ENCODE peak calls at places on chromosome 13, in eight cellular contexts. One of them, this sample, is unnamed.

GRCh38 chr13:32883501-32883900 is 132.7 kb upstream of the KL start:
- DNase-seq in OCI-LY7: no peak
- DNase-seq in RCC 7860: no peak
- DNase-seq in T-helper 2 cell: no peak
- DNase-seq in stimulated activated CD4-positive, alpha-beta T cell treated with anti-CD3 and anti-CD28 coated beads, TNF-alpha, amount 100 ng/mL, for 48 hours: no peak
- DNase-seq in small intestine: no peak
- DNase-seq in anterior cingulate cortex: no peak
- DNase-seq in cardiac muscle cell: no peak
- DNase-seq in this sample: no peak

GRCh38 chr13:110216006-110216402 is 91.0 kb downstream of the COL4A1 start:
- DNase-seq in OCI-LY7: no peak
- DNase-seq in RCC 7860: no peak
- DNase-seq in small intestine: no peak
- DNase-seq in T-helper 2 cell: no peak
- DNase-seq in anterior cingulate cortex: no peak
- DNase-seq in cardiac muscle cell: no peak
- DNase-seq in stimulated activated CD4-positive, alpha-beta T cell treated with anti-CD3 and anti-CD28 coated beads, TNF-alpha, amount 100 ng/mL, for 48 hours: no peak
- DNase-seq in this sample: no peak

GRCh38 chr13:26978081-26978860 is 193.3 kb downstream of the USP12 start:
- DNase-seq in stimulated activated CD4-positive, alpha-beta T cell treated with anti-CD3 and anti-CD28 coated beads, TNF-alpha, amount 100 ng/mL, for 48 hours: no peak
- DNase-seq in RCC 7860: peak; percentile 67
- DNase-seq in small intestine: peak; percentile 64
- DNase-seq in OCI-LY7: no peak
- DNase-seq in anterior cingulate cortex: no peak
- DNase-seq in cardiac muscle cell: peak; percentile 41
- DNase-seq in T-helper 2 cell: no peak
- DNase-seq in this sample: no peak

GRCh38 chr13:33410619-33411018 is 125.1 kb upstream of the STARD13 start:
- DNase-seq in small intestine: no peak
- DNase-seq in T-helper 2 cell: no peak
- DNase-seq in cardiac muscle cell: no peak
- DNase-seq in stimulated activated CD4-positive, alpha-beta T cell treated with anti-CD3 and anti-CD28 coated beads, TNF-alpha, amount 100 ng/mL, for 48 hours: no peak
- DNase-seq in OCI-LY7: no peak
- DNase-seq in anterior cingulate cortex: no peak
- DNase-seq in RCC 7860: no peak
- DNase-seq in this sample: no peak

GRCh38 chr13:75485286-75486062 is 3.5 kb upstream of the TBC1D4 start:
- DNase-seq in OCI-LY7: no peak
- DNase-seq in cardiac muscle cell: no peak
- DNase-seq in stimulated activated CD4-positive, alpha-beta T cell treated with anti-CD3 and anti-CD28 coated beads, TNF-alpha, amount 100 ng/mL, for 48 hours: no peak
- DNase-seq in T-helper 2 cell: no peak
- DNase-seq in RCC 7860: peak; percentile 53
- DNase-seq in anterior cingulate cortex: no peak
- DNase-seq in small intestine: no peak
- DNase-seq in this sample: no peak

GRCh38 chr13:113146750-113147149 is 11.7 kb upstream of the PROZ start:
- DNase-seq in OCI-LY7: no peak
- DNase-seq in small intestine: no peak
- DNase-seq in RCC 7860: no peak
- DNase-seq in stimulated activated CD4-positive, alpha-beta T cell treated with anti-CD3 and anti-CD28 coated beads, TNF-alpha, amount 100 ng/mL, for 48 hours: no peak
- DNase-seq in cardiac muscle cell: no peak
- DNase-seq in anterior cingulate cortex: no peak
- DNase-seq in T-helper 2 cell: no peak
- DNase-seq in this sample: no peak

GRCh38 chr13:38210928-38211596 is 138.6 kb upstream of the UFM1 start:
- DNase-seq in stimulated activated CD4-positive, alpha-beta T cell treated with anti-CD3 and anti-CD28 coated beads, TNF-alpha, amount 100 ng/mL, for 48 hours: no peak
- DNase-seq in small intestine: no peak
- DNase-seq in anterior cingulate cortex: no peak
- DNase-seq in cardiac muscle cell: no peak
- DNase-seq in OCI-LY7: no peak
- DNase-seq in T-helper 2 cell: no peak
- DNase-seq in RCC 7860: no peak
- DNase-seq in this sample: no peak

GRCh38 chr13:49412749-49413148 is 31.1 kb downstream of the CAB39L start:
- DNase-seq in anterior cingulate cortex: no peak
- DNase-seq in cardiac muscle cell: no peak
- DNase-seq in RCC 7860: no peak
- DNase-seq in stimulated activated CD4-positive, alpha-beta T cell treated with anti-CD3 and anti-CD28 coated beads, TNF-alpha, amount 100 ng/mL, for 48 hours: no peak
- DNase-seq in small intestine: no peak
- DNase-seq in T-helper 2 cell: no peak
- DNase-seq in OCI-LY7: no peak
- DNase-seq in this sample: no peak

GRCh38 chr13:24905242-24905641 is 141.3 kb downstream of the RNF17 start:
- DNase-seq in RCC 7860: no peak
- DNase-seq in stimulated activated CD4-positive, alpha-beta T cell treated with anti-CD3 and anti-CD28 coated beads, TNF-alpha, amount 100 ng/mL, for 48 hours: no peak
- DNase-seq in OCI-LY7: no peak
- DNase-seq in anterior cingulate cortex: no peak
- DNase-seq in small intestine: no peak
- DNase-seq in T-helper 2 cell: no peak
- DNase-seq in cardiac muscle cell: no peak
- DNase-seq in this sample: peak; percentile 23

GRCh38 chr13:23504188-23504587 is 66.0 kb upstream of the TNFRSF19 start:
- DNase-seq in small intestine: no peak
- DNase-seq in OCI-LY7: no peak
- DNase-seq in anterior cingulate cortex: no peak
- DNase-seq in RCC 7860: peak; percentile 74
- DNase-seq in T-helper 2 cell: no peak
- DNase-seq in stimulated activated CD4-positive, alpha-beta T cell treated with anti-CD3 and anti-CD28 coated beads, TNF-alpha, amount 100 ng/mL, for 48 hours: no peak
- DNase-seq in cardiac muscle cell: no peak
- DNase-seq in this sample: no peak

GRCh38 chr13:102369303-102369702 is 32.5 kb downstream of the FGF14 start:
- DNase-seq in small intestine: no peak
- DNase-seq in OCI-LY7: no peak
- DNase-seq in stimulated activated CD4-positive, alpha-beta T cell treated with anti-CD3 and anti-CD28 coated beads, TNF-alpha, amount 100 ng/mL, for 48 hours: no peak
- DNase-seq in RCC 7860: no peak
- DNase-seq in anterior cingulate cortex: no peak
- DNase-seq in cardiac muscle cell: no peak
- DNase-seq in T-helper 2 cell: no peak
- DNase-seq in this sample: no peak

GRCh38 chr13:66264976-66265375 is 965.2 kb downstream of the PCDH9 start:
- DNase-seq in anterior cingulate cortex: peak; percentile 1
- DNase-seq in stimulated activated CD4-positive, alpha-beta T cell treated with anti-CD3 and anti-CD28 coated beads, TNF-alpha, amount 100 ng/mL, for 48 hours: no peak
- DNase-seq in OCI-LY7: no peak
- DNase-seq in cardiac muscle cell: no peak
- DNase-seq in RCC 7860: no peak
- DNase-seq in T-helper 2 cell: no peak
- DNase-seq in small intestine: no peak
- DNase-seq in this sample: peak; percentile 31

GRCh38 chr13:49310251-49310650 is 62.5 kb downstream of the CDADC1 start:
- DNase-seq in OCI-LY7: no peak
- DNase-seq in RCC 7860: no peak
- DNase-seq in anterior cingulate cortex: no peak
- DNase-seq in stimulated activated CD4-positive, alpha-beta T cell treated with anti-CD3 and anti-CD28 coated beads, TNF-alpha, amount 100 ng/mL, for 48 hours: no peak
- DNase-seq in small intestine: no peak
- DNase-seq in cardiac muscle cell: no peak
- DNase-seq in T-helper 2 cell: no peak
- DNase-seq in this sample: no peak

GRCh38 chr13:92463134-92463533 is 763.5 kb upstream of the GPC6 start:
- DNase-seq in cardiac muscle cell: no peak
- DNase-seq in small intestine: peak; percentile 18
- DNase-seq in OCI-LY7: no peak
- DNase-seq in anterior cingulate cortex: no peak
- DNase-seq in RCC 7860: no peak
- DNase-seq in stimulated activated CD4-positive, alpha-beta T cell treated with anti-CD3 and anti-CD28 coated beads, TNF-alpha, amount 100 ng/mL, for 48 hours: no peak
- DNase-seq in T-helper 2 cell: no peak
- DNase-seq in this sample: no peak

GRCh38 chr13:43797869-43798268 is 11.1 kb upstream of the ENOX1 start:
- DNase-seq in OCI-LY7: no peak
- DNase-seq in anterior cingulate cortex: no peak
- DNase-seq in RCC 7860: no peak
- DNase-seq in stimulated activated CD4-positive, alpha-beta T cell treated with anti-CD3 and anti-CD28 coated beads, TNF-alpha, amount 100 ng/mL, for 48 hours: no peak
- DNase-seq in T-helper 2 cell: no peak
- DNase-seq in small intestine: no peak
- DNase-seq in cardiac muscle cell: no peak
- DNase-seq in this sample: no peak

GRCh38 chr13:105579821-105580707 is 955.4 kb downstream of the EFNB2 start:
- DNase-seq in OCI-LY7: no peak
- DNase-seq in cardiac muscle cell: no peak
- DNase-seq in RCC 7860: no peak
- DNase-seq in anterior cingulate cortex: no peak
- DNase-seq in small intestine: no peak
- DNase-seq in T-helper 2 cell: no peak
- DNase-seq in stimulated activated CD4-positive, alpha-beta T cell treated with anti-CD3 and anti-CD28 coated beads, TNF-alpha, amount 100 ng/mL, for 48 hours: no peak
- DNase-seq in this sample: no peak

GRCh38 chr13:67299731-67300130 is 69.6 kb upstream of the PCDH9 start:
- DNase-seq in cardiac muscle cell: no peak
- DNase-seq in T-helper 2 cell: no peak
- DNase-seq in RCC 7860: peak; percentile 41
- DNase-seq in OCI-LY7: no peak
- DNase-seq in small intestine: no peak
- DNase-seq in stimulated activated CD4-positive, alpha-beta T cell treated with anti-CD3 and anti-CD28 coated beads, TNF-alpha, amount 100 ng/mL, for 48 hours: no peak
- DNase-seq in anterior cingulate cortex: no peak
- DNase-seq in this sample: no peak

GRCh38 chr13:76438050-76438449 is 448.2 kb downstream of the KCTD12 start:
- DNase-seq in cardiac muscle cell: no peak
- DNase-seq in RCC 7860: no peak
- DNase-seq in OCI-LY7: no peak
- DNase-seq in anterior cingulate cortex: no peak
- DNase-seq in stimulated activated CD4-positive, alpha-beta T cell treated with anti-CD3 and anti-CD28 coated beads, TNF-alpha, amount 100 ng/mL, for 48 hours: no peak
- DNase-seq in T-helper 2 cell: no peak
- DNase-seq in small intestine: no peak
- DNase-seq in this sample: no peak

GRCh38 chr13:40518481-40518882 is 148.0 kb downstream of the FOXO1 start:
- DNase-seq in small intestine: no peak
- DNase-seq in stimulated activated CD4-positive, alpha-beta T cell treated with anti-CD3 and anti-CD28 coated beads, TNF-alpha, amount 100 ng/mL, for 48 hours: peak; percentile 53
- DNase-seq in RCC 7860: peak; percentile 53
- DNase-seq in anterior cingulate cortex: no peak
- DNase-seq in cardiac muscle cell: no peak
- DNase-seq in OCI-LY7: no peak
- DNase-seq in T-helper 2 cell: peak; percentile 59
- DNase-seq in this sample: no peak

GRCh38 chr13:92727118-92727517 is 499.5 kb upstream of the GPC6 start:
- DNase-seq in anterior cingulate cortex: no peak
- DNase-seq in small intestine: no peak
- DNase-seq in RCC 7860: no peak
- DNase-seq in stimulated activated CD4-positive, alpha-beta T cell treated with anti-CD3 and anti-CD28 coated beads, TNF-alpha, amount 100 ng/mL, for 48 hours: no peak
- DNase-seq in OCI-LY7: no peak
- DNase-seq in cardiac muscle cell: no peak
- DNase-seq in T-helper 2 cell: no peak
- DNase-seq in this sample: no peak

GRCh38 chr13:110520431-110521295 is 40.9 kb downstream of the RAB20 start:
- DNase-seq in T-helper 2 cell: no peak
- DNase-seq in stimulated activated CD4-positive, alpha-beta T cell treated with anti-CD3 and anti-CD28 coated beads, TNF-alpha, amount 100 ng/mL, for 48 hours: no peak
- DNase-seq in RCC 7860: no peak
- DNase-seq in OCI-LY7: no peak
- DNase-seq in cardiac muscle cell: no peak
- DNase-seq in anterior cingulate cortex: peak; percentile 67
- DNase-seq in small intestine: peak; percentile 96
- DNase-seq in this sample: no peak

GRCh38 chr13:22198001-22198400 is 527.1 kb downstream of the FGF9 start:
- DNase-seq in RCC 7860: no peak
- DNase-seq in stimulated activated CD4-positive, alpha-beta T cell treated with anti-CD3 and anti-CD28 coated beads, TNF-alpha, amount 100 ng/mL, for 48 hours: no peak
- DNase-seq in T-helper 2 cell: no peak
- DNase-seq in small intestine: peak; percentile 19
- DNase-seq in OCI-LY7: no peak
- DNase-seq in cardiac muscle cell: no peak
- DNase-seq in anterior cingulate cortex: no peak
- DNase-seq in this sample: no peak

GRCh38 chr13:101959016-101959415 is 442.8 kb downstream of the FGF14 start:
- DNase-seq in small intestine: no peak
- DNase-seq in cardiac muscle cell: no peak
- DNase-seq in RCC 7860: no peak
- DNase-seq in stimulated activated CD4-positive, alpha-beta T cell treated with anti-CD3 and anti-CD28 coated beads, TNF-alpha, amount 100 ng/mL, for 48 hours: no peak
- DNase-seq in T-helper 2 cell: no peak
- DNase-seq in anterior cingulate cortex: no peak
- DNase-seq in OCI-LY7: no peak
- DNase-seq in this sample: no peak

GRCh38 chr13:22086593-22086992 is 415.7 kb downstream of the FGF9 start:
- DNase-seq in stimulated activated CD4-positive, alpha-beta T cell treated with anti-CD3 and anti-CD28 coated beads, TNF-alpha, amount 100 ng/mL, for 48 hours: no peak
- DNase-seq in cardiac muscle cell: no peak
- DNase-seq in anterior cingulate cortex: no peak
- DNase-seq in RCC 7860: no peak
- DNase-seq in OCI-LY7: no peak
- DNase-seq in T-helper 2 cell: no peak
- DNase-seq in small intestine: no peak
- DNase-seq in this sample: no peak

GRCh38 chr13:88623150-88623549 is 952.0 kb downstream of the SLITRK5 start:
- DNase-seq in T-helper 2 cell: no peak
- DNase-seq in OCI-LY7: no peak
- DNase-seq in small intestine: no peak
- DNase-seq in stimulated activated CD4-positive, alpha-beta T cell treated with anti-CD3 and anti-CD28 coated beads, TNF-alpha, amount 100 ng/mL, for 48 hours: no peak
- DNase-seq in cardiac muscle cell: no peak
- DNase-seq in anterior cingulate cortex: no peak
- DNase-seq in RCC 7860: no peak
- DNase-seq in this sample: no peak

GRCh38 chr13:79435549-79435948 is 29.5 kb upstream of the RBM26 start:
- DNase-seq in T-helper 2 cell: no peak
- DNase-seq in OCI-LY7: no peak
- DNase-seq in anterior cingulate cortex: no peak
- DNase-seq in stimulated activated CD4-positive, alpha-beta T cell treated with anti-CD3 and anti-CD28 coated beads, TNF-alpha, amount 100 ng/mL, for 48 hours: no peak
- DNase-seq in RCC 7860: no peak
- DNase-seq in small intestine: peak; percentile 65
- DNase-seq in cardiac muscle cell: no peak
- DNase-seq in this sample: no peak

GRCh38 chr13:76848596-76848995 is 37.6 kb downstream of the KCTD12 start:
- DNase-seq in small intestine: no peak
- DNase-seq in RCC 7860: no peak
- DNase-seq in OCI-LY7: no peak
- DNase-seq in T-helper 2 cell: no peak
- DNase-seq in anterior cingulate cortex: no peak
- DNase-seq in cardiac muscle cell: no peak
- DNase-seq in stimulated activated CD4-positive, alpha-beta T cell treated with anti-CD3 and anti-CD28 coated beads, TNF-alpha, amount 100 ng/mL, for 48 hours: no peak
- DNase-seq in this sample: no peak

GRCh38 chr13:48858523-48858922 is 117.2 kb upstream of the FNDC3A start:
- DNase-seq in OCI-LY7: no peak
- DNase-seq in small intestine: no peak
- DNase-seq in anterior cingulate cortex: no peak
- DNase-seq in stimulated activated CD4-positive, alpha-beta T cell treated with anti-CD3 and anti-CD28 coated beads, TNF-alpha, amount 100 ng/mL, for 48 hours: no peak
- DNase-seq in RCC 7860: no peak
- DNase-seq in cardiac muscle cell: no peak
- DNase-seq in T-helper 2 cell: no peak
- DNase-seq in this sample: no peak

GRCh38 chr13:76307157-76307556 is 579.0 kb downstream of the KCTD12 start:
- DNase-seq in stimulated activated CD4-positive, alpha-beta T cell treated with anti-CD3 and anti-CD28 coated beads, TNF-alpha, amount 100 ng/mL, for 48 hours: no peak
- DNase-seq in cardiac muscle cell: peak; percentile 78
- DNase-seq in T-helper 2 cell: no peak
- DNase-seq in RCC 7860: no peak
- DNase-seq in anterior cingulate cortex: no peak
- DNase-seq in small intestine: no peak
- DNase-seq in OCI-LY7: no peak
- DNase-seq in this sample: no peak

GRCh38 chr13:41384749-41385503 is 72.4 kb upstream of the RGCC start:
- DNase-seq in anterior cingulate cortex: no peak
- DNase-seq in RCC 7860: no peak
- DNase-seq in small intestine: no peak
- DNase-seq in T-helper 2 cell: no peak
- DNase-seq in OCI-LY7: peak; percentile 42
- DNase-seq in cardiac muscle cell: peak; percentile 20
- DNase-seq in stimulated activated CD4-positive, alpha-beta T cell treated with anti-CD3 and anti-CD28 coated beads, TNF-alpha, amount 100 ng/mL, for 48 hours: no peak
- DNase-seq in this sample: peak; percentile 19

GRCh38 chr13:27135023-27135422 is 36.6 kb downstream of the USP12 start:
- DNase-seq in cardiac muscle cell: no peak
- DNase-seq in stimulated activated CD4-positive, alpha-beta T cell treated with anti-CD3 and anti-CD28 coated beads, TNF-alpha, amount 100 ng/mL, for 48 hours: no peak
- DNase-seq in OCI-LY7: no peak
- DNase-seq in RCC 7860: no peak
- DNase-seq in anterior cingulate cortex: no peak
- DNase-seq in T-helper 2 cell: no peak
- DNase-seq in small intestine: no peak
- DNase-seq in this sample: no peak

GRCh38 chr13:58018865-58019264 is 387.3 kb downstream of the PCDH17 start:
- DNase-seq in small intestine: no peak
- DNase-seq in T-helper 2 cell: no peak
- DNase-seq in anterior cingulate cortex: no peak
- DNase-seq in stimulated activated CD4-positive, alpha-beta T cell treated with anti-CD3 and anti-CD28 coated beads, TNF-alpha, amount 100 ng/mL, for 48 hours: no peak
- DNase-seq in cardiac muscle cell: no peak
- DNase-seq in OCI-LY7: no peak
- DNase-seq in RCC 7860: no peak
- DNase-seq in this sample: no peak

GRCh38 chr13:35964764-35965163 is 166.4 kb downstream of the DCLK1 start:
- DNase-seq in cardiac muscle cell: no peak
- DNase-seq in T-helper 2 cell: no peak
- DNase-seq in stimulated activated CD4-positive, alpha-beta T cell treated with anti-CD3 and anti-CD28 coated beads, TNF-alpha, amount 100 ng/mL, for 48 hours: no peak
- DNase-seq in anterior cingulate cortex: no peak
- DNase-seq in OCI-LY7: no peak
- DNase-seq in RCC 7860: no peak
- DNase-seq in small intestine: no peak
- DNase-seq in this sample: no peak

GRCh38 chr13:111031531-111031961 is 83.6 kb upstream of the ARHGEF7 start:
- DNase-seq in RCC 7860: peak; percentile 71
- DNase-seq in small intestine: no peak
- DNase-seq in stimulated activated CD4-positive, alpha-beta T cell treated with anti-CD3 and anti-CD28 coated beads, TNF-alpha, amount 100 ng/mL, for 48 hours: no peak
- DNase-seq in T-helper 2 cell: no peak
- DNase-seq in OCI-LY7: no peak
- DNase-seq in cardiac muscle cell: no peak
- DNase-seq in anterior cingulate cortex: no peak
- DNase-seq in this sample: no peak

This sample was measured in ACHN.